ENCODE peak calls at places on chromosomes 16 and 17, in ten cellular contexts. F is CD8-positive, alpha-beta T cell; V is SW480; K is retina; X is amniotic epithelial cell; E is glutamatergic neuron; Y is stimulated activated CD8-positive, alpha-beta memory T cell treated with anti-CD3 and anti-CD28 coated beads, Interleukin-2, amount 100 ng/mL, for 48 hours; A is NCI-H1417; I is mesothelial cell of epicardium; W is stimulated activated CD4-positive, alpha-beta T cell treated with anti-CD3 and anti-CD28 coated beads, Interleukin-4, amount 100 ng/mL, for 4 hours. D is an unnamed sample.

GRCh38 chr16:83901101-83901500 is 2.2 kb downstream of the MLYCD start:
- DNase-seq in V (no peak), F (no peak), I (no peak), K (no peak), E (no peak), X (peak), Y (no peak), W (no peak), A (no peak), D (no peak)

GRCh38 chr16:80899804-80900592 is 95.6 kb upstream of the CDYL2 start:
- DNase-seq in X (peak), W (no peak), F (no peak), E (no peak), V (no peak), A (no peak), I (no peak), K (no peak), Y (no peak), D (no peak)

GRCh38 chr17:79325707-79326106 is 251.1 kb downstream of the ENGASE start:
- DNase-seq in E (no peak), V (no peak), F (no peak), A (no peak), Y (no peak), K (peak), X (no peak), I (no peak), W (no peak), D (no peak)

GRCh38 chr16:46853713-46854443 is 22.9 kb upstream of the C16orf87 start:
- DNase-seq in F (peak), W (peak), K (peak), Y (peak), V (peak), E (peak), X (peak), I (peak), A (peak), D (peak)

GRCh38 chr16:27639588-27640276 is 89.8 kb downstream of the KATNIP start:
- DNase-seq in I (no peak), A (peak), V (peak), Y (no peak), X (peak), W (no peak), K (peak), F (no peak), E (no peak), D (peak)

GRCh38 chr17:44065668-44066203 is 735 bp downstream of the LSM12 start:
- DNase-seq in A (peak), V (no peak), Y (no peak), X (no peak), E (no peak), K (no peak), I (no peak), W (no peak), F (no peak), D (no peak)

GRCh38 chr17:80892019-80892855 is 99.4 kb upstream of the CHMP6 start:
- DNase-seq in W (peak), E (no peak), I (no peak), Y (peak), X (peak), V (peak), A (peak), K (peak), F (peak), D (peak)

GRCh38 chr16:54425068-54425467 is 138.5 kb upstream of the IRX3 start:
- DNase-seq in Y (no peak), F (no peak), K (no peak), V (no peak), E (no peak), W (no peak), I (no peak), A (peak), X (no peak), D (peak)

GRCh38 chr16:68374251-68374805 is 63.5 kb downstream of the PRMT7 start:
- DNase-seq in K (peak), W (no peak), E (no peak), F (no peak), Y (no peak), X (no peak), I (no peak), V (no peak), A (no peak), D (no peak)

GRCh38 chr16:621526-622105 is 9.2 kb upstream of the WFIKKN1 start:
- DNase-seq in V (no peak), X (no peak), E (no peak), I (no peak), W (no peak), K (no peak), Y (no peak), F (no peak), A (peak), D (no peak)

GRCh38 chr16:51919736-51920135 is 627.2 kb downstream of the TOX3 start:
- DNase-seq in A (no peak), Y (no peak), F (no peak), E (no peak), I (no peak), X (no peak), K (no peak), W (no peak), V (no peak), D (no peak)

GRCh38 chr17:35160354-35161201 is 13.0 kb downstream of the UNC45B start:
- DNase-seq in Y (no peak), E (no peak), K (no peak), V (peak), F (no peak), I (no peak), W (peak), A (no peak), X (no peak), D (no peak)

GRCh38 chr16:81797443-81797842 is 18.4 kb downstream of the PLCG2 start:
- DNase-seq in E (no peak), V (no peak), A (no peak), X (no peak), I (no peak), W (no peak), K (no peak), Y (no peak), F (no peak), D (no peak)

GRCh38 chr17:83194189-83194565 is 114.8 kb downstream of the METRNL start:
- DNase-seq in I (no peak), X (no peak), A (no peak), V (no peak), W (no peak), Y (no peak), F (no peak), K (no peak), E (no peak), D (no peak)

GRCh38 chr16:83743241-83743640 is 64.5 kb upstream of the HSBP1 start:
- DNase-seq in X (no peak), F (no peak), E (no peak), K (no peak), I (no peak), Y (no peak), W (no peak), A (no peak), V (no peak), D (no peak)

GRCh38 chr16:14455577-14455976 is 174.5 kb downstream of the PARN start:
- DNase-seq in V (peak), A (no peak), F (no peak), W (no peak), X (no peak), K (no peak), Y (no peak), E (no peak), I (no peak), D (no peak)

GRCh38 chr17:31815212-31815611 is 43.8 kb downstream of the COPRS start:
- DNase-seq in F (no peak), X (no peak), Y (no peak), I (no peak), K (no peak), E (no peak), W (no peak), V (no peak), A (no peak), D (no peak)

GRCh38 chr17:7225711-7226331 is 6.1 kb downstream of the ACADVL start:
- DNase-seq in K (no peak), X (no peak), E (no peak), W (no peak), F (no peak), A (no peak), Y (no peak), I (no peak), V (no peak), D (no peak)

GRCh38 chr17:57355090-57355859 is 99.0 kb downstream of the MSI2 start:
- DNase-seq in V (no peak), W (no peak), I (no peak), Y (no peak), F (no peak), E (no peak), K (no peak), A (peak), X (no peak), D (no peak)

GRCh38 chr16:87581867-87582220 is 20.5 kb upstream of the JPH3 start:
- DNase-seq in E (no peak), A (no peak), V (peak), F (no peak), I (no peak), K (peak), X (peak), Y (no peak), W (no peak), D (no peak)

GRCh38 chr17:50918071-50918932 is 52.1 kb upstream of the TOB1 start:
- DNase-seq in A (no peak), K (peak), F (no peak), Y (no peak), I (no peak), W (no peak), X (no peak), E (no peak), V (no peak), D (no peak)

D was measured in NCI-H510A treated with DMSO at 0.1 percent for 48 hours.